ENCODE peak calls at places on chromosomes 7 and 10, in six cellular contexts. B is progenitor cell of endocrine pancreas, F is IMR-90, G is breast epithelium, J is MCF 10A, H is Right ventricle myocardium superior. O is an unnamed sample.

GRCh38 chr7:42227523-42227922 is 9.5 kb downstream of the GLI3 start:
- DNase-seq in F (no peak), G (no peak), B (no peak), J (no peak), H (no peak), O (no peak)

GRCh38 chr10:115654961-115655360 is 561.8 kb downstream of the ATRNL1 start:
- DNase-seq in H (no peak), J (peak; percentile 20), G (no peak), F (no peak), B (no peak), O (no peak)

GRCh38 chr7:149027560-149028345 is 552 bp downstream of the PDIA4 start:
- DNase-seq in G (no peak), H (no peak), J (peak; percentile 29), B (no peak), F (peak; percentile 41), O (peak; percentile 25)

GRCh38 chr10:92695679-92696605 is 6.2 kb downstream of the HHEX start:
- DNase-seq in F (peak; percentile 70), J (no peak), B (peak; percentile 16), H (no peak), G (no peak), O (no peak)

GRCh38 chr7:94228678-94229077 is 166.0 kb upstream of the COL1A2 start:
- DNase-seq in F (peak; percentile 33), H (no peak), B (no peak), J (no peak), G (no peak), O (no peak)

GRCh38 chr7:98557538-98558031 is 59.5 kb upstream of the NPTX2 start:
- DNase-seq in F (no peak), H (no peak), G (no peak), B (no peak), J (no peak), O (no peak)

GRCh38 chr10:96292971-96293909 is 11.0 kb upstream of the DNTT start:
- DNase-seq in J (peak; percentile 61), H (no peak), F (peak; percentile 46), B (no peak), G (no peak), O (peak; percentile 80)

GRCh38 chr10:6201511-6201975 is 1.2 kb upstream of the PFKFB3 start:
- DNase-seq in H (peak; percentile 87), F (peak; percentile 70), J (peak; percentile 32), B (peak; percentile 32), G (no peak), O (no peak)

O was measured in pons.